ENCODE peak calls at places on chromosomes 7 and 10, in eight cellular contexts. Z is lower leg skin, G is left ventricle myocardium inferior, D is IMR-90, V is upper lobe of right lung, O is fibroblast of lung, U is GM12865, P is foreskin fibroblast. T is an unnamed sample.

GRCh38 chr10:9824546-9825164 is 1193.0 kb upstream of the CELF2 start:
- DNase-seq in G (no peak), D (no peak), P (no peak), V (no peak), Z (no peak), O (no peak), U (peak), T (no peak)

GRCh38 chr10:44908071-44908709 is 2.9 kb upstream of the TMEM72 start:
- DNase-seq in O (peak), Z (no peak), D (peak), G (no peak), V (no peak), P (peak), U (no peak), T (no peak)

GRCh38 chr7:138278601-138279000 is 181.5 kb upstream of the TRIM24 start:
- DNase-seq in U (no peak), Z (no peak), O (no peak), D (no peak), V (no peak), P (no peak), G (no peak), T (no peak)

GRCh38 chr7:112770051-112770450 is 20.1 kb downstream of the TMEM168 start:
- DNase-seq in V (no peak), G (no peak), P (no peak), D (no peak), O (no peak), Z (no peak), U (no peak), T (no peak)

GRCh38 chr7:101586078-101586941 is 42.8 kb downstream of the MYL10 start:
- DNase-seq in G (no peak), P (no peak), Z (peak), V (no peak), D (no peak), U (no peak), O (no peak), T (no peak)

GRCh38 chr10:5622186-5622585 is 44.2 kb downstream of the ASB13 start:
- DNase-seq in G (no peak), D (no peak), P (no peak), Z (no peak), V (no peak), U (no peak), O (no peak), T (no peak)

GRCh38 chr10:3143366-3143765 is 29.2 kb downstream of the PITRM1 start:
- DNase-seq in P (no peak), V (no peak), U (no peak), Z (no peak), O (no peak), D (no peak), G (no peak), T (no peak)

GRCh38 chr7:16918288-16918895 is 36.6 kb upstream of the AGR3 start:
- DNase-seq in G (no peak), P (peak), U (peak), O (peak), Z (no peak), D (peak), V (no peak), T (no peak)

GRCh38 chr10:30055094-30055701 is 4.2 kb downstream of the JCAD start:
- DNase-seq in O (peak), D (peak), U (no peak), V (no peak), G (no peak), P (peak), Z (no peak), T (no peak)

GRCh38 chr10:24952146-24952700 is at the start of gene PRTFDC1:
- DNase-seq in G (peak), P (peak), U (peak), Z (peak), V (peak), O (peak), D (no peak), T (no peak)

GRCh38 chr10:32338262-32338661 is 8.7 kb downstream of the EPC1 start:
- DNase-seq in V (no peak), Z (no peak), G (no peak), P (peak), O (peak), D (peak), U (no peak), T (no peak)

GRCh38 chr7:128755816-128756476 is 16.8 kb downstream of the CALU start:
- DNase-seq in O (peak), D (peak), V (no peak), Z (no peak), P (peak), G (no peak), U (no peak), T (peak)

GRCh38 chr7:42082144-42082543 is 154.9 kb downstream of the GLI3 start:
- DNase-seq in U (no peak), Z (no peak), O (peak), P (peak), V (no peak), G (no peak), D (peak), T (peak)

GRCh38 chr7:43278088-43278644 is 165.7 kb downstream of the HECW1 start:
- DNase-seq in D (no peak), G (no peak), U (no peak), O (no peak), V (no peak), Z (no peak), P (no peak), T (no peak)

GRCh38 chr7:25726180-25726579 is 425.8 kb upstream of the NFE2L3 start:
- DNase-seq in G (no peak), P (no peak), O (no peak), V (no peak), Z (no peak), D (no peak), U (no peak), T (no peak)

GRCh38 chr7:36613214-36613613 is 111.1 kb downstream of the AOAH start:
- DNase-seq in U (no peak), P (no peak), O (no peak), G (no peak), D (no peak), Z (no peak), V (no peak), T (no peak)

GRCh38 chr10:108567899-108568752 is 1355.2 kb downstream of the XPNPEP1 start:
- DNase-seq in P (no peak), D (no peak), Z (no peak), V (no peak), U (no peak), O (no peak), G (no peak), T (no peak)

GRCh38 chr7:34158311-34158710 is 253.0 kb downstream of the BMPER start:
- DNase-seq in U (no peak), O (peak), P (peak), G (peak), V (no peak), Z (no peak), D (peak), T (no peak)

GRCh38 chr7:156842740-156843140 is 50.2 kb downstream of the LMBR1 start:
- DNase-seq in Z (no peak), D (no peak), P (no peak), U (no peak), O (no peak), G (no peak), V (no peak), T (no peak)

GRCh38 chr10:59954296-59954695 is 47.9 kb upstream of the CCDC6 start:
- DNase-seq in P (no peak), O (no peak), G (no peak), V (no peak), D (peak), Z (no peak), U (no peak), T (peak)

GRCh38 chr10:101028446-101029244 is 2.3 kb downstream of the PDZD7 start:
- DNase-seq in U (no peak), D (no peak), V (no peak), G (no peak), P (peak), O (no peak), Z (no peak), T (no peak)

GRCh38 chr7:24882989-24883631 is 96.9 kb downstream of the OSBPL3 start:
- DNase-seq in P (peak), U (no peak), O (peak), Z (no peak), G (peak), D (peak), V (no peak), T (peak)

GRCh38 chr7:151732834-151733585 is 143.9 kb downstream of the PRKAG2 start:
- DNase-seq in P (no peak), D (peak), V (no peak), O (peak), U (no peak), G (no peak), Z (no peak), T (no peak)

GRCh38 chr10:112902730-112903129 is 47.3 kb upstream of the TCF7L2 start:
- DNase-seq in P (no peak), O (no peak), G (no peak), D (no peak), V (no peak), U (no peak), Z (no peak), T (no peak)

GRCh38 chr10:72754275-72755032 is 62.5 kb downstream of the MCU start:
- DNase-seq in G (no peak), D (no peak), U (no peak), V (no peak), Z (no peak), O (no peak), P (no peak), T (no peak)

GRCh38 chr10:18649364-18649959 is 1.9 kb downstream of the NSUN6 start:
- DNase-seq in D (no peak), G (no peak), U (no peak), Z (no peak), V (no peak), O (no peak), P (no peak), T (no peak)

GRCh38 chr10:35643151-35643975 is 1.3 kb upstream of the FZD8 start:
- DNase-seq in U (peak), O (peak), D (peak), G (peak), P (peak), Z (peak), V (peak), T (no peak)

GRCh38 chr7:23205861-23206510 is 24.1 kb downstream of the NUP42 start:
- DNase-seq in G (no peak), O (no peak), D (no peak), P (peak), U (no peak), V (no peak), Z (no peak), T (no peak)
- H3K4me3 ChIP-seq in G (peak), O (no peak), D (no peak), P (no peak), U (no peak), V (peak), Z (no peak), T (no peak)

DNA sequence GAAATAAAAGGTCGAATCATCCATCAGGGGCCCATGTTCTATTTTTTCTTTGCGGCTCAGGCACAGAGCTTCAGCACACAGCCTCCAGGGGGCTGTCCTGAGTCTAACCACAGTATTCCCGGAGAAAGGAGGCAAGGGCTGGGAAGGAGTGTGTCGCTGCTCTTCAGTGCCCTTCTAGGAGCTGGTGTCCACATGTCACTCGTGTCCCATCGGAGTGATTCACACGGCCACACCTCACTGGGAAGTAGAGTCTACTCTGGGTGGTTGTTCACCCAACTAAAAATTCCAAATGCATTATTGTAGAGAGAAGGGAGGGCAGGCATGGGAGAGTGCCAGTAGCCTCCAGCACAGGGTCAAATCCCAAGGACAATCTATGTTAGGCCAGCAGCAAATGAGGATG is 114.8 kb upstream of the LANCL2 start:
- DNase-seq in U (no peak), D (no peak), P (no peak), Z (peak), G (no peak), O (no peak), V (no peak), T (no peak)
- TF ChIP-seq CTCF in U (peak), D (peak), P (peak), Z (no peak), G (peak), O (peak), V (peak), T (peak)

GRCh38 chr10:17022898-17023297 is 106.7 kb downstream of the CUBN start:
- DNase-seq in Z (no peak), O (no peak), G (no peak), P (peak), U (no peak), D (no peak), V (no peak), T (no peak)

GRCh38 chr10:17024461-17024860 is 105.2 kb downstream of the CUBN start:
- DNase-seq in V (no peak), Z (no peak), O (no peak), U (no peak), P (no peak), G (no peak), D (no peak), T (no peak)

GRCh38 chr10:17026686-17027485 is 102.7 kb downstream of the CUBN start:
- DNase-seq in G (no peak), U (peak), D (peak), P (peak), V (no peak), Z (no peak), O (peak), T (no peak)

GRCh38 chr10:17023386-17024298 is 106.0 kb downstream of the CUBN start:
- DNase-seq in P (peak), Z (no peak), G (no peak), V (no peak), O (peak), U (peak), D (peak), T (peak)

GRCh38 chr10:17025444-17026295 is 103.9 kb downstream of the CUBN start:
- DNase-seq in U (peak), D (peak), P (peak), Z (no peak), V (no peak), G (no peak), O (peak), T (peak)
- H3K4me3 ChIP-seq in U (no peak), D (peak), P (peak), Z (no peak), V (no peak), G (no peak), O (peak), T (peak)

GRCh38 chr10:120995768-120996167 is 144.6 kb downstream of the WDR11 start:
- DNase-seq in U (no peak), D (no peak), Z (no peak), P (no peak), G (no peak), O (no peak), V (no peak), T (no peak)
- TF ChIP-seq CTCF in U (no peak), D (no peak), Z (no peak), P (no peak), G (no peak), O (no peak), V (no peak), T (no peak)